ENCODE peak calls at places on chromosomes 12 and 14, in five cellular contexts. R, T, B, P and E are unnamed samples.

GRCh38 chr14:105364100-105364708 is 34.1 kb upstream of the TEX22 start:
- DNase-seq in R (no peak), T (no peak), B (peak), P (no peak), E (no peak)

GRCh38 chr12:126648074-126648473 is 1582.8 kb downstream of the AACS start:
- DNase-seq in R (no peak), T (no peak), B (no peak), P (no peak), E (no peak)

GRCh38 chr14:23539209-23539866 is 12.2 kb downstream of the ZFHX2 start:
- DNase-seq in R (no peak), T (no peak), B (no peak), P (no peak), E (no peak)

GRCh38 chr14:24339284-24340151 is at the start of gene RIPK3:
- DNase-seq in R (peak), T (no peak), B (peak), P (no peak), E (no peak)

GRCh38 chr12:109892748-109893147 is 7.3 kb upstream of the TCHP start:
- DNase-seq in R (no peak), T (no peak), B (no peak), P (no peak), E (no peak)

GRCh38 chr14:23055621-23056256 is 1.6 kb downstream of the CDH24 start:
- DNase-seq in R (no peak), T (no peak), B (peak), P (no peak), E (peak)

GRCh38 chr12:108622425-108622824 is 11.3 kb downstream of the SELPLG start:
- DNase-seq in R (no peak), T (no peak), B (no peak), P (no peak), E (no peak)

GRCh38 chr12:119631930-119632678 is 35.8 kb upstream of the PRKAB1 start:
- DNase-seq in R (no peak), T (no peak), B (no peak), P (no peak), E (no peak)

GRCh38 chr12:107513184-107513583 is 172.4 kb upstream of the PWP1 start:
- DNase-seq in R (no peak), T (no peak), B (no peak), P (no peak), E (no peak)

GRCh38 chr12:52395761-52396434 is 10.2 kb downstream of the KRT82 start:
- DNase-seq in R (no peak), T (no peak), B (no peak), P (peak), E (no peak)

GRCh38 chr12:124884587-124885438 is 21.1 kb upstream of the SCARB1 start:
- DNase-seq in R (no peak), T (no peak), B (peak), P (no peak), E (no peak)

GRCh38 chr12:63093711-63094110 is 57.3 kb downstream of the AVPR1A start:
- DNase-seq in R (no peak), T (no peak), B (no peak), P (no peak), E (no peak)

GRCh38 chr14:56002876-56003625 is 115.2 kb upstream of the PELI2 start:
- DNase-seq in R (no peak), T (no peak), B (no peak), P (no peak), E (no peak)

GRCh38 chr12:70365648-70366518 is at the start of gene KCNMB4:
- DNase-seq in R (peak), T (peak), B (peak), P (peak), E (peak)

GRCh38 chr14:105682956-105683570 is 156.7 kb downstream of the TMEM121 start:
- DNase-seq in R (no peak), T (no peak), B (no peak), P (no peak), E (no peak)

GRCh38 chr14:24335461-24336146 is 733 bp upstream of the ADCY4 start:
- DNase-seq in R (no peak), T (no peak), B (no peak), P (peak), E (no peak)

GRCh38 chr12:55729592-55730446 is 1.0 kb upstream of the CD63 start:
- DNase-seq in R (peak), T (no peak), B (peak), P (peak), E (peak)
- TF ChIP-seq POLR2A in R (peak), T (peak), B (peak), P (peak), E (peak)

DNA sequence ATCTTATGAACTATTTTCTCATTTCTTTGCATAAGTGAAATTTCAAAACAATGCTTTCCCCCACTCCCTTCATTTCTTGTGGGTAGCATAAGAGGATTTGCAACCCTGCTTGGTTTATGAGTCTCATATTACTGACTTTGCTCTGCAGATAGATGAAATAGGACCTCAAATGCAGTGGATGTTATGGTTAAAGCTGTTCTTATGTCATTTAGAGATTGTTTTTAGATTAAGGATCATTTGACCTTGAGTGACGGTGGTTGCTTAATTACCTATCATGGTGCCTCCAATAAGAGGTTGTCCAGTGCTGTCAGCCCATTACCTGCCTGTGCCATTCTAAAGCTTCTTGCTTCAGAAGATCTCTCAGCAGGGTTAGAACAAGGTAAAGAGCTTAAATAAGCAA is 351.4 kb upstream of the ATP2B1 start:
- DNase-seq in R (no peak), T (no peak), B (no peak), P (no peak), E (no peak)
- TF ChIP-seq CTCF in R (no peak), T (no peak), B (no peak), P (no peak), E (no peak)

DNA sequence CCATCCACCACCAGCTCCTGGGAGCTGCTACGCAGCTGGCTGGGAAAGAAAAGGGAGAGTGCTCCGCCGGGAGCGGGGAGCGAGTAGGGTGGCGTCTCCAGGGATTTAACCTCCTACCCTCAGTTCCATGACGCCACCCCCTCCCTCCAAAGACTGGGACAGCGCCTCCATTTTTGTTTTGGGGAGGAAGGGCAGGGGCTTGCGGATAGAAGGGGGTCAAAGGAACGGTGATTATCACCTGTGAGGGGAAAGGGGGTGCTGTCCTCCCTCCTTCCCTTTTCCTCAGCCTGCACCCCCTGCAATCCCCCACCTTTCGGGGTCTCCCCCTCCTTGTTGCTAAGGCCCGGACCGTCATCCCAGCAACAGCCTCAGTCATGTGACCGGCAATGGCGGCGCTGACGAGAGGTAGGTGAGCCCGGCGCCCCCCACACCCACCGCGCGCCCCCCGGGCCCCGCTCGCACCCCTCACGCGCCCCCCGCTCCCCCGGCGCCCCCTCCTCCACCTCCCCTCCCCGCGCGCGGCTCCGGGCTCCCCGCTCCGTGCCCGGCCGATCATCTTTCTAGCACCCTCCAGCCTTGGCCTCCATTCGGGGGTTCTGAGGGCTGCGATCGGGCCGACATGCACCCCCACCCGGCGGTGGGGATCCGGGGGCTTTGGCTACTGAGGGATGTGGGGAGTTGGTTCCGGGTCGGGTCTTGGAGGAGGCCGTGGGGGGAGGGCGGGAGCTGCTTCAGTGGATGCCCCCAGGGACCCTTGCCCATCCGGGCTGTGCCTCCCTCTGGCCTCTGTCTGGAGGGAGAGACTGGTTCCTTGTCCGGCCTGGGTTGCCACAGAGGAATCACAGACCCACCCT is at the start of gene DTX3:
- DNase-seq in R (no peak), T (no peak), B (peak), P (peak), E (peak)
- TF ChIP-seq POLR2A in R (no peak), T (no peak), B (peak), P (no peak), E (no peak)

GRCh38 chr14:49461529-49462401 is 124.4 kb downstream of the RPS29 start:
- DNase-seq in R (no peak), T (peak), B (peak), P (peak), E (no peak)
- TF ChIP-seq CTCF in R (peak), T (peak), B (no peak), P (no peak), E (no peak)

GRCh38 chr14:30651934-30652333 is 29.8 kb downstream of the SCFD1 start:
- DNase-seq in R (no peak), T (no peak), B (no peak), P (no peak), E (no peak)
- TF ChIP-seq POLR2A in R (no peak), T (no peak), B (no peak), P (no peak), E (no peak)

GRCh38 chr12:94193623-94194022 is 45.2 kb downstream of the PLXNC1 start:
- DNase-seq in R (no peak), T (no peak), B (no peak), P (no peak), E (no peak)

GRCh38 chr12:94193168-94193567 is 44.8 kb downstream of the PLXNC1 start:
- DNase-seq in R (no peak), T (no peak), B (no peak), P (no peak), E (no peak)

GRCh38 chr12:94198469-94198868 is 50.1 kb downstream of the PLXNC1 start:
- DNase-seq in R (no peak), T (no peak), B (no peak), P (no peak), E (no peak)

GRCh38 chr12:94192506-94192905 is 44.1 kb downstream of the PLXNC1 start:
- DNase-seq in R (no peak), T (no peak), B (no peak), P (no peak), E (no peak)

GRCh38 chr12:94195483-94195882 is 47.1 kb downstream of the PLXNC1 start:
- DNase-seq in R (no peak), T (no peak), B (no peak), P (no peak), E (no peak)
- TF ChIP-seq CTCF in R (no peak), T (no peak), B (no peak), P (no peak), E (no peak)

GRCh38 chr14:97301931-97302559 is 504.9 kb downstream of the VRK1 start:
- DNase-seq in R (no peak), T (no peak), B (no peak), P (no peak), E (no peak)
- TF ChIP-seq POLR2A in R (no peak), T (no peak), B (no peak), P (no peak), E (no peak)

DNA sequence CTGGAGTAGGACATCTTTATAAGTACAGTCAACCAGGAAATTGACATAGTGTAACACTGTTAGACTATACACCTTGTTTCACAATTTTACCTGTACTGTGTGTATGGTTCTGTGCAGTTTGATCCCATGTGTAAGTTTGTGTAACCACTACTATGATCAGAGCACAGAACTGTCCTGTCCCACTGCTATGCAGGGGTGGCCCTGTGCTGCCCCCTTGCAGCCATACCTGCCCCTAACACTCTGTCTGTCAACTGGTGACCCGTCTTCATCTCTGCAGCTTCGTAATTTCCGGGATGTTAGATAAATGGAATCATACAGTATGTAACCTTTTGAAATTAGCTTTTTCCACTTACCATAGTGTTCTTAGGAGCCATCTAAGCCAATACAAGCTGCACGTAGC is 58.7 kb upstream of the RD3L start:
- DNase-seq in R (no peak), T (no peak), B (no peak), P (no peak), E (no peak)
- TF ChIP-seq CTCF in R (no peak), T (no peak), B (no peak), P (no peak), E (no peak)